ENCODE peak calls at places on chromosome 13, in four cellular contexts. W is stomach, G is uterus, R is lower leg skin. I is an unnamed sample.

GRCh38 chr13:67408823-67409222 is 178.7 kb upstream of the PCDH9 start:
- DNase-seq in W (no peak), G (no peak), R (no peak), I (no peak)

GRCh38 chr13:109007946-109008345 is 378.5 kb downstream of the MYO16 start:
- DNase-seq in G (no peak), W (no peak), R (no peak), I (no peak)

GRCh38 chr13:87827479-87827878 is 156.3 kb downstream of the SLITRK5 start:
- DNase-seq in R (no peak), G (no peak), W (no peak), I (no peak)

GRCh38 chr13:100388923-100389322 is 199.7 kb downstream of the GGACT start:
- DNase-seq in W (no peak), R (no peak), G (no peak), I (no peak)

GRCh38 chr13:53382008-53382407 is 353.4 kb downstream of the OLFM4 start:
- DNase-seq in R (no peak), G (no peak), W (no peak), I (no peak)

GRCh38 chr13:105333416-105333815 is 1202.0 kb downstream of the EFNB2 start:
- DNase-seq in G (no peak), R (no peak), W (no peak), I (no peak)

GRCh38 chr13:99065250-99066015 is 87.6 kb upstream of the DOCK9 start:
- DNase-seq in G (no peak), R (no peak), W (no peak), I (no peak)

GRCh38 chr13:38346764-38347163 is 2.9 kb upstream of the UFM1 start:
- DNase-seq in R (no peak), G (no peak), W (no peak), I (no peak)

GRCh38 chr13:23578411-23579071 is 8.3 kb downstream of the TNFRSF19 start:
- DNase-seq in R (peak), W (peak), G (peak), I (peak)

GRCh38 chr13:36297259-36297599 is 385 bp downstream of the CCDC169 start:
- DNase-seq in G (no peak), W (no peak), R (no peak), I (no peak)

GRCh38 chr13:75870397-75870801 is 234.3 kb downstream of the LMO7 start:
- DNase-seq in W (no peak), G (peak), R (no peak), I (peak)

GRCh38 chr13:23870356-23871146 is 18.6 kb downstream of the MIPEP start:
- DNase-seq in R (no peak), W (no peak), G (no peak), I (peak)

GRCh38 chr13:33033361-33033812 is 17.2 kb downstream of the KL start:
- DNase-seq in R (no peak), G (no peak), W (no peak), I (no peak)

DNA sequence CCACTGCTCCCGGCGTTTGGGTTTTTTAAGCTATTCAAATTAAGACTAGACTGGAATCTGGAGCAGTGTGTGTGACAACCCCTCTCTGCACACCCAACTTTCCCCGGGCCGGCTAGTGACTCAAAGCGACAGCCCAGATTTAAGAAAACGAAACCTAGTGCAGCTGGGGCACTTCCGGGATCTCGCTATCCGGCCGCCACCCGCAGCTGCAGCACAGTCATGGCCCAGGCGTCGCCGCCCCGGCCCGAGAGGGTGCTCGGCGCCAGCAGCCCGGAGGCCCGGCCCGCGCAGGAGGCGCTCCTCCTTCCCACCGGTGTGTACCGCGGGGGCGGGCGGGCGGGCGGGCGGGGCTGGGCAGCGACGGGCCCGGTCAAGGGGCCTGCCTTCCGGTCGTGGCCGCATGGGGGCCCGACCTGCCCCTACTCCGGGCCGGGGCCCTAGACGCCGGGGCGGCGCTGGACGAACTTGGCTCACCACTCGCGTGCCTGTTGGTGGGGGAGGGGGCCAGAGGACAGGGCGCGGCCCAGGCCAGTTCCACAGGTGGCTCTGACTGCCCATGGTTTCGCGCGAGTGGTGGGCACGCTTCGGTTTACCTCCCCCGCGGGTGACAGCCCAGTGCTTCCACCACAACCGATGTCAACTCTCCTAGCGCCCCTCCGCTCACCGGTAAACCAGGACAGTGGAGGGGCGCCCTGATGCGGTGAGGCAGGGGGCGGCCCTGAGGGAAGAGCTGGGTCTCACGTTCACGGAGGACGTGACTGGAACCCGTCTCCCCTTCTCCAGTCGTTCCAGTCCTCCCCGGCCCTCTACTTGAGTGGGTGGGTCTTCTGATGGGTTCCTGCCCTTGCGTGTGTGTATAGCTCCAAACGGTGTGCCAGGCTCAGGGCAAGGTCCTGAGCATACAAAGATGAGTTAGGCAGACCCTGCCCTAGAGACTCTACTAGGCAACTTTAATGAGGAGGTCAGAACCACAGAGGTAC is at the start of gene PHF11:
- DNase-seq in G (peak), R (peak), W (peak), I (peak)
- TF ChIP-seq POLR2A in G (no peak), R (no peak), W (no peak), I (peak)

GRCh38 chr13:22496803-22497508 is 683.8 kb upstream of the SGCG start:
- DNase-seq in G (no peak), R (no peak), W (no peak), I (no peak)
- TF ChIP-seq POLR2A in G (no peak), R (no peak), W (no peak), I (no peak)

DNA sequence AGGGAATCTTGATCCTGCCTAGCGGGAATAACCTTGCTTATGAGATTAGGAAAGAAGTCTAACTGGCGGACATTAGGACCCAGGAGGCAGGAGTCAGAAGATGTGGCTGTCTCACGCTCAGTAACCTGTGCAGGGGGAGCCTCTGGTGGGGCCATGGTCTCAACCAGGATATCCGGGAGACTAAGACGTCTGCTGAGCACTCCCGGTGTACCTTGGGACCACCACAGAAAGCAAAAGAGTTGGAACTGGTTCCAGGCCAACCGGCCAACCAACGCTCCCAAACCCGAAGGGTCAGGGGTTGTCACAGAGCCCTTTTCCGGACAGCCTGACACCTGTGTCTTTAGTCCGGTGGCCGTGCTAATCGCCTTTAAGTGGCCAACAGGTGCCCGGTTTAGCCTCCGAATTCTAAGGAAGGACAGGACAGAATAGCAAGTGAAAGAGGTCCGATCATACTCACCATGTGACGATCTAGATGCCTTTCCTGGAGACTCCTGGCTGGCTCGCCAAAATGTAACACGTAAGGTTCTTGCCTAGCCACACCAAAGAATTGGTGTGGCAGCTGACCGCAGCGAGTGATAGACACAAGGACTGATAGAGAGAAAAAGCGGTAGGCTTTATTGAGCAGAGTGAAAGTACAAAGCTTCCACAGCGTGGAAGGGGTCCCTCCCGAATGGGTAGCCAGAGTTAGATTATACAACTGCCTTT is 103.9 kb upstream of the DIAPH3 start:
- DNase-seq in W (no peak), R (no peak), G (no peak), I (peak)
- TF ChIP-seq POLR2A in W (no peak), R (no peak), G (no peak), I (no peak)

DNA sequence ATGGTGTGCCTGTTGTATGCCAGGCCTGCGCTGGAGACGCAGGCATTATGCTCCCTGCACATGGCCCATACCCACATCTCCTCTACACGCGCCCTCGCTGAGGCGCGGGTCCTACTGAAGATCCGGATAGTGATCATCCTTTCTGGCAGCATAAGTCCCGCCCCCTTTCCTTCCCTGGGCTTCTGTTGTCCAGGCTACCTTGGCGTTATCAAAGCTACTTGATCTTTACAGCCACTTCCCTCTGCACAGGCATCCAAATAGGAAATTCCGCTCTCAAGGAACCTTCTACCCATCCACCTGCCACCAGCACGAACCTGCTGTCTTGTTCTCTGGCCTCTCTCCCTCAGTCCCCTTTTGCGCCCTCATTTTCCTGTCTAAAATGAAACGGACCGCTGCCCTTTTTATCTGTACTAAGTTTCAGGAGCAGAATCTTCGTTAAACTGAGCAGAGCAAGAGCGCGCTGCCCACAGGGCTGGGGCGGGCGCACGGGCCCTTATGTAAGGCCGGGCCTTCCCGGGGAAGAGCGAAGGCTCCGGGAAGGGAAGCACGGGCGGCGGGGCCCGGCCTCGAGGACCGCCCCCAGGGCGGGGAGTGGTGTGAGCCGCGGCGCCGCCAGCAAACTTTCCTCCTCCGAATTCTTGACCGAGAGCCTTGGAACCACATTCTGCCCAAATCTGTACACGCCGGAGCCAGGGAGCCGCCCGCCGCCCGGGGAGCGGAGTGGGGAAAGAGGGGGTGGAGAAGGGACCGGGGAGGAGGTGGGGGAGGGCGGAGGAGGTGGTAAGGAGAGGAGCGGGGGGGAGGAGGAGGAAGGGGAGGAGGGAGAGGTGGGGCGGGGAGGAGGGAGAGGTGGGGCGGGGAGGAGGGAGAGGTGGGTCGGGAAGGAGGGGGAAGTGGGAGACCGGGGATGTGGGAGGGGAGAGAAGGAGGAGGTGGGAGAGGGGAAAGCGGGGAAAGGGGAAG is 919 bp upstream of the UBE2L5 start:
- DNase-seq in W (peak), R (peak), G (peak), I (peak)
- TF ChIP-seq POLR2A in W (peak), R (no peak), G (peak), I (no peak)